ENCODE peak calls at places on chromosomes 7 and 10, in four cellular contexts. M is NCI-H1092 treated with DMSO at 0.1 percent for 48 hours, K is GOT3, Y is kidney glomerular epithelial cell. D is an unnamed sample.

GRCh38 chr10:105473170-105473569 is 832.1 kb downstream of the SORCS3 start:
- DNase-seq in Y (peak; percentile 33), K (no peak), M (no peak), D (no peak)

GRCh38 chr7:122200888-122201287 is 56.8 kb upstream of the AASS start:
- DNase-seq in Y (no peak), M (no peak), K (no peak), D (no peak)

GRCh38 chr10:132700168-132701098 is 85.5 kb downstream of the NKX6-2 start:
- DNase-seq in K (no peak), M (no peak), Y (no peak), D (no peak)

GRCh38 chr7:22486597-22486996 is 13.4 kb downstream of the STEAP1B start:
- DNase-seq in Y (no peak), M (no peak), K (no peak), D (no peak)

GRCh38 chr7:98878365-98879197 is at the start of gene TRRAP:
- DNase-seq in M (peak; percentile 66), Y (peak; percentile 41), K (peak; percentile 33), D (peak; percentile 51)

GRCh38 chr10:44853148-44853734 is 57.9 kb upstream of the TMEM72 start:
- DNase-seq in K (no peak), Y (peak; percentile 10), M (no peak), D (no peak)

GRCh38 chr7:4906682-4907081 is 23.2 kb upstream of the RADIL start:
- DNase-seq in K (no peak), Y (no peak), M (no peak), D (no peak)

GRCh38 chr10:88289342-88289741 is 293.8 kb downstream of the RNLS start:
- DNase-seq in M (no peak), Y (peak; percentile 10), K (no peak), D (no peak)

GRCh38 chr10:33139191-33139646 is 181.2 kb upstream of the ITGB1 start:
- DNase-seq in M (no peak), K (no peak), Y (no peak), D (no peak)

GRCh38 chr7:28082071-28082470 is 98.5 kb downstream of the JAZF1 start:
- DNase-seq in K (no peak), Y (no peak), M (no peak), D (no peak)

GRCh38 chr10:111439034-111439842 is 362.4 kb downstream of the ADRA2A start:
- DNase-seq in K (no peak), Y (no peak), M (no peak), D (no peak)

GRCh38 chr7:2360791-2361190 is 6.2 kb downstream of the EIF3B start:
- DNase-seq in Y (no peak), K (no peak), M (no peak), D (no peak)

GRCh38 chr7:66697451-66698438 is 42.8 kb upstream of the RABGEF1 start:
- DNase-seq in M (no peak), K (no peak), Y (no peak), D (no peak)

GRCh38 chr10:95266674-95267095 is 24.1 kb downstream of the PDLIM1 start:
- DNase-seq in K (no peak), Y (peak; percentile 95), M (no peak), D (no peak)

GRCh38 chr7:1096156-1097119 is 8.5 kb downstream of the GPER1 start:
- DNase-seq in Y (no peak), K (no peak), M (peak; percentile 64), D (peak; percentile 45)

GRCh38 chr10:89466599-89467035 is 52.2 kb downstream of the IFIT5 start:
- DNase-seq in Y (no peak), M (no peak), K (no peak), D (peak; percentile 3)

GRCh38 chr7:4472739-4473138 is 209.4 kb upstream of the FOXK1 start:
- DNase-seq in K (no peak), M (peak; percentile 57), Y (no peak), D (no peak)

GRCh38 chr7:1058821-1059199 is 14.5 kb downstream of the GPR146 start:
- DNase-seq in M (no peak), Y (no peak), K (no peak), D (no peak)

GRCh38 chr10:67790534-67791408 is 47.2 kb downstream of the DNAJC12 start:
- DNase-seq in Y (peak; percentile 42), K (no peak), M (no peak), D (peak; percentile 70)